ENCODE peak calls at places on chromosomes 2 and 18, in eight cellular contexts. A is neural progenitor cell, Q is hepatocyte, Y is GM23338, I is MM.1S, M is HCT116, G is GM23248, V is SK-N-SH. K is an unnamed sample.

GRCh38 chr2:143515318-143515717 is 386.1 kb downstream of the ARHGAP15 start:
- DNase-seq in A (no peak), Q (no peak), Y (no peak), I (no peak), M (no peak), G (no peak), V (no peak), K (no peak)

GRCh38 chr2:231907765-231908164 is 18.4 kb downstream of the NPPC start:
- DNase-seq in A (no peak), Q (no peak), Y (no peak), I (no peak), M (no peak), G (no peak), V (no peak), K (no peak)

GRCh38 chr2:207046642-207047213 is 107.4 kb downstream of the CPO start:
- DNase-seq in A (no peak), Q (no peak), Y (no peak), I (peak), M (no peak), G (peak), V (no peak), K (peak)

GRCh38 chr2:212683346-212683745 is 144.7 kb upstream of the ERBB4 start:
- DNase-seq in A (no peak), Q (no peak), Y (no peak), I (no peak), M (no peak), G (peak), V (no peak), K (peak)

GRCh38 chr2:17148298-17149228 is 369.7 kb downstream of the RAD51AP2 start:
- DNase-seq in A (peak), Q (peak), Y (peak), I (no peak), M (peak), G (peak), V (peak), K (no peak)

GRCh38 chr18:46402396-46402795 is 254.6 kb downstream of the LOXHD1 start:
- DNase-seq in A (no peak), Q (no peak), Y (no peak), I (no peak), M (no peak), G (peak), V (no peak), K (no peak)

GRCh38 chr2:62723253-62723652 is 17.7 kb downstream of the EHBP1 start:
- DNase-seq in A (no peak), Q (no peak), Y (no peak), I (no peak), M (no peak), G (no peak), V (no peak), K (no peak)

GRCh38 chr2:187215576-187216240 is 232.3 kb downstream of the CALCRL start:
- DNase-seq in A (no peak), Q (no peak), Y (no peak), I (no peak), M (no peak), G (peak), V (no peak), K (no peak)

GRCh38 chr2:227155395-227155794 is 8.6 kb downstream of the COL4A4 start:
- DNase-seq in A (no peak), Q (no peak), Y (peak), I (no peak), M (no peak), G (peak), V (no peak), K (no peak)

GRCh38 chr2:109711230-109712125 is 82.6 kb upstream of the RGPD5 start:
- DNase-seq in A (no peak), Q (no peak), Y (no peak), I (no peak), M (no peak), G (no peak), V (no peak), K (no peak)

GRCh38 chr2:165725421-165725820 is 68.6 kb downstream of the GALNT3 start:
- DNase-seq in A (no peak), Q (no peak), Y (no peak), I (no peak), M (no peak), G (peak), V (no peak), K (peak)

GRCh38 chr2:210452194-210452593 is 24.4 kb downstream of the LANCL1 start:
- DNase-seq in A (no peak), Q (no peak), Y (no peak), I (no peak), M (no peak), G (no peak), V (peak), K (no peak)

GRCh38 chr2:208407667-208408066 is 1.1 kb downstream of the PTH2R start:
- DNase-seq in A (peak), Q (peak), Y (peak), I (no peak), M (no peak), G (peak), V (peak), K (peak)

DNA sequence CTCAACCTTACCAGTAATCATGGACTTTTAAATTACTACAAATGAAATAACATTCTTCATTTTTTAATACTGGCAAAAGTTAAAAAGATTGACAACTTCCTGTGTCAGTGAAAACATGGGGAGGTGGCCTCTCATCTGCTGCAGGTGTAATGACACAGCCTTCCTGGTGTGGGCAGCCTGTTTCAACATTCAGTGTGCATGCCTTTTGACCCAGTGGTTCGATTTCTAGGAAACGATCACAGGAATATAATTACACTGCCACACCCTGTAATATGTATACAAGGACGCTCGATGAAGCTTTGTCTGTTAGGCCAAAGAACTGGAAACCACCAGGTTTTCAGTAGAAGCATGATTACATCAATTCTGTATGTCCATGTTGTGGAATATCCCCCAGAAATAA is 68.7 kb downstream of the MTHFD2 start:
- DNase-seq in A (peak), Q (peak), Y (peak), I (peak), M (peak), G (no peak), V (no peak), K (peak)
- TF ChIP-seq EZH2phosphoT487 in A (no peak), Q (no peak), Y (no peak), I (no peak), M (no peak), G (no peak), V (no peak), K (no peak)

GRCh38 chr2:241821460-241822263 is 12.7 kb downstream of the NEU4 start:
- DNase-seq in A (no peak), Q (no peak), Y (no peak), I (no peak), M (no peak), G (no peak), V (no peak), K (no peak)
- H3K4me2 ChIP-seq in A (no peak), Q (no peak), Y (no peak), I (no peak), M (no peak), G (no peak), V (no peak), K (no peak)

GRCh38 chr2:42167458-42167857 is 1.7 kb upstream of the EML4 start:
- DNase-seq in A (no peak), Q (no peak), Y (no peak), I (no peak), M (no peak), G (no peak), V (no peak), K (no peak)

GRCh38 chr2:42161444-42161843 is 7.7 kb upstream of the EML4 start:
- DNase-seq in A (no peak), Q (no peak), Y (no peak), I (no peak), M (no peak), G (no peak), V (no peak), K (no peak)

GRCh38 chr2:42164046-42164445 is 5.1 kb upstream of the EML4 start:
- DNase-seq in A (no peak), Q (no peak), Y (no peak), I (no peak), M (no peak), G (no peak), V (no peak), K (peak)

GRCh38 chr2:42164971-42165370 is 4.2 kb upstream of the EML4 start:
- DNase-seq in A (no peak), Q (no peak), Y (no peak), I (no peak), M (no peak), G (no peak), V (no peak), K (no peak)

DNA sequence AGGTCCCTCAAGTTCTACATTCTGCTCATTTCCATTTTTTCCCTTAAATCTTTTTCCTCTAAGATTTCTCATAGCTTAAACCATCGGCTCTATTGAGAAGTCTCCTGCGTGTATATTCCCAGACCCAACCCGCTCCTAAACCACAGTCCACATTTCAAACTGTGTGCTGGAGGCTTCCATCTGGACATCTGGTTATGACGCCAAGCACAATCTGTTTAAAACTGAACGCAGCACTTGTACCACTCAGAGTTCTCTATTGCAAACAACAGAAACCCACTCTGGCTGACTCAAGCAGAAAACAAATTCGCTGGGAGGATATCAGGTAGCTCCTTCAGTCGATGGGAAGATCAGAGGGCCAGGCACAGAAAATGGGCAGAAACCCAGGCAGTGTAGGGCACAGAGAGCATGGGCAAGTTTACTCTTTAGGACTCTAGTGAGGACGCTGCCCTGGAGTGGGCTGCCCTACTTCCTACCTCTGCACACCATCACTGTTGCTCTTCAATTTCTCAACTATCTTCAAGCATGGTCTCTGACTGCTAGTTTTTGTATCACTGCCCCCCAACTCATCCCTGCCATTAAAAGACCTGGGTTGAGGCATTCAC is 5.6 kb upstream of the EML4 start:
- DNase-seq in A (no peak), Q (no peak), Y (no peak), I (no peak), M (no peak), G (no peak), V (no peak), K (no peak)
- TF ChIP-seq EZH2phosphoT487 in A (no peak), Q (no peak), Y (no peak), I (no peak), M (no peak), G (no peak), V (no peak), K (no peak)

GRCh38 chr18:44798433-44799048 is 117.9 kb downstream of the SETBP1 start:
- DNase-seq in A (no peak), Q (peak), Y (no peak), I (peak), M (no peak), G (no peak), V (no peak), K (no peak)

GRCh38 chr18:44801796-44802195 is 121.1 kb downstream of the SETBP1 start:
- DNase-seq in A (no peak), Q (no peak), Y (no peak), I (no peak), M (no peak), G (no peak), V (no peak), K (no peak)

GRCh38 chr18:44802508-44802907 is 121.8 kb downstream of the SETBP1 start:
- DNase-seq in A (no peak), Q (no peak), Y (no peak), I (no peak), M (no peak), G (peak), V (no peak), K (no peak)

GRCh38 chr18:44796505-44797198 is 116.0 kb downstream of the SETBP1 start:
- DNase-seq in A (no peak), Q (peak), Y (no peak), I (no peak), M (no peak), G (no peak), V (no peak), K (no peak)

DNA sequence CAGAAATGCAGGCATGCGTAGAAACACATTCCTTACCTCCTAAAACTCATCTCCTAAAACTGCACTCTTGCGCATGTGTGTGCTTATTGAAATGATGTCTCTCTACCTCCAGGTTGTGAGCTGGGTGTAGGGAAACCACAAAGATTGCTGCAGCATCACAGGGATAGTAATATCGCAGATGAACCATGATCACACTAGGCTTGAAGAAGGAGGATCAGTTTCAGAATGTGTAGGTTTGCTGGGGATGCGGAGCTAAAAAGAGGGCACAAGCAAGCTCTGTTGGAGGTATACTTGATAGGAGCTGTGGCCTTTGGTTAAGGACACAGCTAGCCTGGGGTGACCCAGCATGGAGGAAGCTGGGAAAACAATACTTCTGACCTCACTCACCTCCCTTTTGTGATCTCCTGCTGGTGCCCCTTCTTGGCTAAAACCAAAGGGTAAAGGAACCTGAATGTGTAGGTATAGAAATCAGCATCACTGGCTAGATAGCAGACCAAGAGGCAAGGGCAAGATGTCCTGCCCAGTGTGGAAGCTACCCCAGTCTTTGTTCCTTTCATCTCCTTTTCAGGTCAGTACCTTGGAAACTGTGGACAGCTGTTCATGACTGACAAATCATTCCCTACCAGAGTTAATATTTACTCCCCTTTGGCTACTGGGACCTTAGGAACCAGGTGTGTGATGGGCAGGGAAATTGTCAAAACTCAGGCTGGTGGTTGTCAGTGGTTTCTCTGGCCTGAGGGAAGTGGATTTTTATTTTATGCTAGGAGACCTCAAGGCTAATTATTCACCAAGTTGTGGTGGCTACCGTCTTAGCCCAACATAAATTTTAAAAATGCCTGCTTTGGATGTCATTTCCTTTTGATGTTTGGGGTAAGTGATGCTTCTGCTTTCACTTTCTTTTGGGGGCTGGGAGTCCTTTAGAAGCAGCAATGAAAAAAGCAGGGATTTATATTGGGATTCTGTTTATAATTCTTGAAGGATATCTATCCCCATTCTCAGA is 119.0 kb downstream of the SETBP1 start:
- DNase-seq in A (no peak), Q (no peak), Y (no peak), I (no peak), M (no peak), G (no peak), V (no peak), K (no peak)
- H3K4me2 ChIP-seq in A (no peak), Q (no peak), Y (no peak), I (peak), M (no peak), G (no peak), V (no peak), K (no peak)

DNA sequence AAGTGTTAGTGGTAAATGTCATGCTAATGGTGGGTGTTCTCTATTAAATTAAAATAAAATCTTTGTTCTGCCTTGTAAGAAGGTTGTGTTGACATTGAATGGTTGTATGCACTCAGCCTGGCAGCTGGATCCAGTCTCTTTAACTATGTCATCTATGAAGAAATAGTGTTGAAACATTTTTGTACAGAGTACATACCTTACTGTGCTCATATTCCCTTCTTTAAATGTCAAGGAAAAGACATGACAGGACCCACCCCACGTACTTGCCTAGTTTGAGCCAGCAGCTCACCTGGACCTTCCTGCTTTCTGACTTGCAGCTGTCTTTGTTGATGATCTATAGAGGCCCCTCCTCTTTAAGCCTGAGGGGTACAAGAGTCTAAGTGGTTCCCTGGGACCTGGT is 85.6 kb upstream of the ST3GAL5 start:
- DNase-seq in A (no peak), Q (no peak), Y (no peak), I (no peak), M (no peak), G (no peak), V (no peak), K (no peak)
- TF ChIP-seq EZH2phosphoT487 in A (no peak), Q (no peak), Y (no peak), I (no peak), M (no peak), G (no peak), V (no peak), K (no peak)

GRCh38 chr2:199958014-199958413 is 2.6 kb downstream of the MAIP1 start:
- DNase-seq in A (no peak), Q (no peak), Y (no peak), I (no peak), M (no peak), G (no peak), V (no peak), K (no peak)
- H3K4me2 ChIP-seq in A (no peak), Q (peak), Y (peak), I (no peak), M (no peak), G (no peak), V (no peak), K (peak)

GRCh38 chr2:19883486-19883885 is 18.3 kb downstream of the TTC32 start:
- DNase-seq in A (no peak), Q (no peak), Y (no peak), I (no peak), M (no peak), G (no peak), V (no peak), K (no peak)
- TF ChIP-seq EZH2phosphoT487 in A (no peak), Q (no peak), Y (no peak), I (no peak), M (no peak), G (no peak), V (no peak), K (no peak)

GRCh38 chr18:25134858-25135257 is 217.1 kb downstream of the ZNF521 start:
- DNase-seq in A (no peak), Q (no peak), Y (no peak), I (no peak), M (no peak), G (no peak), V (no peak), K (no peak)
- H3K4me2 ChIP-seq in A (no peak), Q (no peak), Y (no peak), I (no peak), M (no peak), G (no peak), V (no peak), K (no peak)

GRCh38 chr2:113873867-113874266 is 16.0 kb upstream of the ACTR3 start:
- DNase-seq in A (no peak), Q (no peak), Y (no peak), I (no peak), M (no peak), G (no peak), V (no peak), K (no peak)

GRCh38 chr2:113876503-113877387 is 13.1 kb upstream of the ACTR3 start:
- DNase-seq in A (no peak), Q (peak), Y (peak), I (no peak), M (peak), G (no peak), V (no peak), K (peak)

GRCh38 chr2:113878743-113879142 is 11.1 kb upstream of the ACTR3 start:
- DNase-seq in A (no peak), Q (no peak), Y (peak), I (no peak), M (no peak), G (no peak), V (peak), K (no peak)

GRCh38 chr2:113877651-113878594 is 12.0 kb upstream of the ACTR3 start:
- DNase-seq in A (no peak), Q (peak), Y (no peak), I (no peak), M (peak), G (peak), V (peak), K (peak)

DNA sequence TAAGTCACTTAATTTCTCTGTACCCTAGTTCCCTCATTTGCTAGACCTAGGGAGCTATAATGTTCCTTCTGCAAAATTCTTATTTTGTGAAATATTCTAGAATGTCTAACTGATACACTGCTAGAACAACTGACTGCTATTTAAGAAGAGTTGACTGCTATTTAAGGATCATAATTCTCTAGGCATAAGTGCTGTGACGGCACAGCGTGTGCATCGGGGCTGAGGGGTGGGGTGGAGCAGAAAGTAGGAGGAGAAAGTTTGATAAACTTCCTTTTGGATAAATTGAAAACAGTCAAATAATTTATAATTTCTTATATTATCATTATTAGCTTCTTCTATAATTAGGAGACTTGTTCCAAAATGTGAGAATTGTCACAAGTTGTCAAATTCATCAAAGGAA is 10.4 kb upstream of the ACTR3 start:
- DNase-seq in A (no peak), Q (no peak), Y (no peak), I (no peak), M (no peak), G (no peak), V (no peak), K (no peak)
- TF ChIP-seq EZH2phosphoT487 in A (no peak), Q (no peak), Y (no peak), I (no peak), M (no peak), G (no peak), V (no peak), K (no peak)